ENCODE peak calls at places on chromosomes 11 and 22, in six cellular contexts. R is SK-N-SH, X is HepG2, J is HCT116, G is NT2/D1, W is GM12878. C is an unnamed sample.

GRCh38 chr22:27377901-27378300 is 423.7 kb downstream of the MN1 start:
- DNase-seq in R (no peak), X (no peak), J (no peak), G (no peak), W (no peak), C (no peak)

GRCh38 chr11:111982019-111982464 is 43.2 kb upstream of the DLAT start:
- DNase-seq in R (peak; percentile 44), X (peak; percentile 70), J (peak; percentile 31), G (peak; percentile 77), W (peak; percentile 5), C (peak; percentile 63)

GRCh38 chr22:25360891-25361645 is 141.6 kb downstream of the CRYBB2 start:
- DNase-seq in R (no peak), X (no peak), J (no peak), G (no peak), W (no peak), C (no peak)

GRCh38 chr11:36699271-36699670 is 101.2 kb upstream of the RAG2 start:
- DNase-seq in R (no peak), X (no peak), J (no peak), G (no peak), W (no peak), C (no peak)

GRCh38 chr22:35684270-35684700 is 33.4 kb upstream of the APOL5 start:
- DNase-seq in R (no peak), X (peak; percentile 19), J (no peak), G (no peak), W (no peak), C (peak; percentile 25)

GRCh38 chr11:60396790-60397189 is 531 bp downstream of the MS4A14 start:
- DNase-seq in R (no peak), X (no peak), J (no peak), G (no peak), W (peak; percentile 47), C (no peak)

GRCh38 chr11:11192541-11192940 is 160.5 kb downstream of the CSNK2A3 start:
- DNase-seq in R (no peak), X (no peak), J (no peak), G (no peak), W (no peak), C (no peak)

GRCh38 chr11:19658344-19658743 is 54.3 kb upstream of the NAV2 start:
- DNase-seq in R (no peak), X (no peak), J (no peak), G (no peak), W (no peak), C (no peak)

GRCh38 chr11:60371854-60372253 is 6.5 kb upstream of the MS4A7 start:
- DNase-seq in R (no peak), X (no peak), J (no peak), G (no peak), W (no peak), C (no peak)

GRCh38 chr22:50624347-50625130 is 3.4 kb downstream of the ARSA start:
- DNase-seq in R (no peak), X (no peak), J (no peak), G (no peak), W (no peak), C (no peak)

GRCh38 chr22:43980579-43980978 is 25.3 kb downstream of the SAMM50 start:
- DNase-seq in R (no peak), X (no peak), J (no peak), G (no peak), W (no peak), C (no peak)

GRCh38 chr22:25172153-25172552 is 27.5 kb upstream of the CRYBB3 start:
- DNase-seq in R (peak; percentile 49), X (peak; percentile 21), J (peak; percentile 8), G (no peak), W (no peak), C (no peak)

GRCh38 chr22:41574847-41575381 is 14.1 kb downstream of the CSDC2 start:
- DNase-seq in R (no peak), X (no peak), J (no peak), G (no peak), W (no peak), C (no peak)

GRCh38 chr11:45450189-45450588 is 164.0 kb upstream of the SYT13 start:
- DNase-seq in R (no peak), X (no peak), J (no peak), G (no peak), W (no peak), C (no peak)

GRCh38 chr22:32103648-32104326 is 55.3 kb downstream of the C22orf42 start:
- DNase-seq in R (peak; percentile 42), X (no peak), J (peak; percentile 15), G (no peak), W (no peak), C (no peak)

GRCh38 chr22:35888181-35888870 is 140.3 kb downstream of the RBFOX2 start:
- DNase-seq in R (no peak), X (no peak), J (no peak), G (no peak), W (no peak), C (no peak)

GRCh38 chr11:68843703-68844312 is 2.1 kb upstream of the CPT1A start:
- DNase-seq in R (no peak), X (peak; percentile 67), J (peak; percentile 67), G (no peak), W (no peak), C (no peak)

GRCh38 chr11:78220218-78221157 is 31.8 kb downstream of the USP35 start:
- DNase-seq in R (no peak), X (no peak), J (no peak), G (no peak), W (no peak), C (no peak)

GRCh38 chr22:29700206-29700948 is 19.4 kb upstream of the CABP7 start:
- DNase-seq in R (no peak), X (no peak), J (no peak), G (no peak), W (no peak), C (no peak)

GRCh38 chr22:29702931-29703594 is 16.7 kb upstream of the CABP7 start:
- DNase-seq in R (peak; percentile 20), X (no peak), J (no peak), G (no peak), W (no peak), C (no peak)

GRCh38 chr22:29702025-29702930 is 17.5 kb upstream of the CABP7 start:
- DNase-seq in R (peak; percentile 41), X (no peak), J (no peak), G (no peak), W (no peak), C (no peak)

GRCh38 chr22:29703595-29704195 is 16.1 kb upstream of the CABP7 start:
- DNase-seq in R (peak; percentile 52), X (no peak), J (no peak), G (no peak), W (no peak), C (no peak)

DNA sequence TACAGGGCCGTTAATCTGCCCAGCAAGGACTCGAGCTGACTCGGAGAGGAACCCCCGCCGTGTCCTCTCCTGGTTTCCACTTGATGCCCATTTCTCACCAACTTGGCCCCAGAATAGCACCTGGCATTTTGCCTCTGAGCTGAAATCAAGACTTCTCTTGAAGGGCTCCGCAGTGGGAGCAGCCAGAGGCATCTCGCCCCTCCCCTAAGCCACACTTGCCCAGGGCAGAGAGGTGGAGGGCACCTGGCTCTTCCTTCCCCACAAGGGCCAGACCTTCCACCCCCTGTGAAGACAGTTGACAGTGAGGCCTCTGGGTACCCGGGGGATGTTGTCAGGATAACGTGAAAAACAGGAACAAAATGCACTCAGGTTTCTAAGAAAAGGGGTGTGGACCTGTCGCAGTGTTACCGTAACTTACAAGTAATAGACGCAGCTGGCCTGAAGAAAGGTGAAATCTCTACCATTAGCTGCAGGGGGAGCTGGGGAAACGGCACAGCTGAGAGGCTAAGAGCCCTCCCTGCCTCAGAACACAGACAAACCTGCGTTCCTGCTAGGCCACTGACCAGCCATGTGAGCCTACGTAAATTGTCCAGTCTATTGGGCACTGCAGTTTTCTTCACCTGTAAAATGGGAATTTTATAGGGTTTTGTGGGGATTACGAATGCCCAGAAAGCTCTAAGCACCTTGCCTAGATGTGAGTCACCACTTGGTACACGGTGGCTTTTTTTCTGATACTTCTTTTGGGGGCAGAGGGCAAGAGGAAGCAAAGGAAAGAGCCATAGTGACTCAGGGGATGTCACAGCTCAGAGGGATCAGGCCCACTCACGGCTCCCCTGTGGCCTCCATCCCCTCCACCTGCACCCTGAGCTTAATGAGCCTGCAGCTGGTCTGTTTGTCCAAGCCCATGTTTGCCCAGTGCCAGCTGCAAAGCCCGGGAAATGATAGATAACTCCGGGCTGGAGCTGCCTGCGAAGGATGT is 18.6 kb upstream of the CABP7 start:
- DNase-seq in R (peak; percentile 64), X (peak; percentile 37), J (peak; percentile 51), G (no peak), W (no peak), C (peak; percentile 67)
- TF ChIP-seq YY1 in R (no peak), X (no peak), J (no peak), G (no peak), W (no peak), C (no peak)

DNA sequence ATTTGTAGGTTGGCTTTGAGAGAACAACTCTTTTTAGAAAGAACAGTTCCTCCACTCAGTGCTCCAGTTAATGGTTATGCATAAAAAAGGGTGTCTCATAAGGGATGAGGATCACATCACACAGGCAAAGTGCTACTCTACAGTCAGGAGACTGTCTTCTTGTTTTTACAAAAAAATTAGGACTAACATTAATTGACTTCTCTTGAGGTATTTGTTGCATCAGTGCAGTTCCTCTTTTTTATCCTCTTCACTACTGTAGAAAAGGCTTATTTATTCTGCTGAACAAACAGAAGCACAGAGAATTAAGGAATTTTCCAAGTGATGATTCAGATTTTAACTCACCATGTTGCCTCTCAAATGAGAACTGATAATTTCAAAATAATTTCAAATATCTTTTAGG is 1.9 kb downstream of the MMP8 start:
- DNase-seq in R (no peak), X (no peak), J (no peak), G (no peak), W (no peak), C (no peak)
- TF ChIP-seq YY1 in R (no peak), X (no peak), J (no peak), G (no peak), W (no peak), C (no peak)

GRCh38 chr11:103733889-103734288 is 302.6 kb upstream of the DDI1 start:
- DNase-seq in R (no peak), X (no peak), J (no peak), G (no peak), W (no peak), C (no peak)

GRCh38 chr11:103736986-103737622 is 299.3 kb upstream of the DDI1 start:
- DNase-seq in R (no peak), X (no peak), J (no peak), G (no peak), W (no peak), C (no peak)

GRCh38 chr11:103737791-103738190 is 298.6 kb upstream of the DDI1 start:
- DNase-seq in R (no peak), X (no peak), J (no peak), G (no peak), W (no peak), C (no peak)

GRCh38 chr11:103735497-103736032 is 300.9 kb upstream of the DDI1 start:
- DNase-seq in R (no peak), X (no peak), J (no peak), G (no peak), W (no peak), C (no peak)

DNA sequence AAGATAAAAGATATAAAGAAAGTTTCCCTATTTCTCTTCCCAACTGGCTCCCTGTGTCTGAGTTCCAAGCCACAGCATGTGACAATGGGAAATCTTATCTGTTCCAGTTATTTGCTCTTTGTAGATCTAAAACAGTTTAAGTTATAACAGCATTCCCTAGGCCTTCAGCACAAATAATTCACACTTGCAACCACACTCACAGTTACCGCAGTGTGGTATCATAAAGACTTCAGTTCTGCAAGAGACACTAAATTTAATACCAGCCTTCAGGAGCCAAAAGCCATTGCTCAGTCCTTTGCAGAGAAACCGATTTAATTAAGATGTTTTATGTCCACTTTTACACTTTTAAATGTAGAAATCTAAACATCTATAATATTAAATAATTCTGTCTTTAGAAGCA is 300.1 kb upstream of the DDI1 start:
- DNase-seq in R (no peak), X (no peak), J (no peak), G (no peak), W (no peak), C (no peak)
- TF ChIP-seq YY1 in R (no peak), X (no peak), J (no peak), G (no peak), W (no peak), C (no peak)

GRCh38 chr11:34214961-34215805 is 109.8 kb downstream of the NAT10 start:
- DNase-seq in R (no peak), X (no peak), J (peak; percentile 47), G (no peak), W (no peak), C (no peak)
- TF ChIP-seq YY1 in R (no peak), X (no peak), J (no peak), G (no peak), W (no peak), C (no peak)

C was measured in K562.